ENCODE peak calls at places on chromosomes 16 and 17, in six cellular contexts. N, B, M, F, D and X are unnamed samples. For H3K4me1, the result is how much of the 10 kb centered on the place peaks cover.

GRCh38 chr16:64391009-64391663 is 730.7 kb downstream of the CDH11 start:
- DNase-seq in N (no peak), B (no peak), M (no peak), F (no peak), D (no peak), X (no peak)

GRCh38 chr17:2101448-2102257 is 46.8 kb downstream of the HIC1 start:
- DNase-seq in N (no peak), B (peak), M (peak), F (no peak), D (no peak), X (peak)

GRCh38 chr17:64024215-64024654 is 3.8 kb upstream of the ICAM2 start:
- DNase-seq in N (no peak), B (no peak), M (no peak), F (no peak), D (no peak), X (no peak)

GRCh38 chr16:84391151-84391873 is 23.0 kb downstream of the ATP2C2 start:
- DNase-seq in N (no peak), B (no peak), M (peak), F (no peak), D (no peak), X (peak)

GRCh38 chr16:77788196-77789084 is at the start of gene VAT1L:
- DNase-seq in N (peak), B (no peak), M (no peak), F (peak), D (no peak), X (peak)

GRCh38 chr16:64416232-64417010 is 705.4 kb downstream of the CDH11 start:
- DNase-seq in N (no peak), B (no peak), M (no peak), F (no peak), D (no peak), X (no peak)

GRCh38 chr17:33875973-33876372 is 379.1 kb upstream of the CCL2 start:
- DNase-seq in N (no peak), B (no peak), M (no peak), F (no peak), D (no peak), X (no peak)

GRCh38 chr17:63171428-63172205 is 205.6 kb downstream of the TANC2 start:
- DNase-seq in N (no peak), B (no peak), M (no peak), F (no peak), D (no peak), X (peak)

GRCh38 chr17:60526726-60527125 is 684 bp upstream of the APPBP2 start:
- DNase-seq in N (no peak), B (no peak), M (no peak), F (no peak), D (no peak), X (no peak)

GRCh38 chr16:19844945-19845641 is 39.6 kb downstream of the GPRC5B start:
- DNase-seq in N (no peak), B (no peak), M (no peak), F (no peak), D (no peak), X (peak)

GRCh38 chr17:8020251-8020650 is 17.8 kb downstream of the GUCY2D start:
- DNase-seq in N (no peak), B (no peak), M (no peak), F (no peak), D (no peak), X (no peak)

GRCh38 chr17:69492410-69493071 is 78.0 kb downstream of the MAP2K6 start:
- DNase-seq in N (no peak), B (peak), M (no peak), F (no peak), D (no peak), X (peak)

GRCh38 chr16:81635336-81635947 is 143.6 kb upstream of the PLCG2 start:
- DNase-seq in N (no peak), B (no peak), M (no peak), F (no peak), D (no peak), X (no peak)

GRCh38 chr17:39553326-39553945 is 54.3 kb downstream of the NEUROD2 start:
- DNase-seq in N (no peak), B (peak), M (no peak), F (no peak), D (no peak), X (peak)

GRCh38 chr17:73900516-73900915 is 256.3 kb upstream of the SDK2 start:
- DNase-seq in N (no peak), B (no peak), M (no peak), F (no peak), D (no peak), X (no peak)

GRCh38 chr16:57285379-57285778 is 907 bp upstream of the PLLP start:
- DNase-seq in N (no peak), B (no peak), M (no peak), F (no peak), D (no peak), X (no peak)

GRCh38 chr17:60173304-60173807 is 23.6 kb downstream of the CA4 start:
- DNase-seq in N (no peak), B (no peak), M (no peak), F (no peak), D (no peak), X (no peak)

GRCh38 chr17:59437766-59438165 is 106.3 kb downstream of the YPEL2 start:
- DNase-seq in N (no peak), B (no peak), M (no peak), F (no peak), D (no peak), X (no peak)

GRCh38 chr16:11824362-11824761 is 27.0 kb downstream of the RSL1D1 start:
- DNase-seq in N (no peak), B (peak), M (no peak), F (peak), D (no peak), X (no peak)

GRCh38 chr17:41527076-41528023 is 758 bp downstream of the KRT19 start:
- DNase-seq in N (peak), B (peak), M (no peak), F (no peak), D (peak), X (no peak)

GRCh38 chr16:29029168-29029994 is 44.5 kb downstream of the LAT start:
- DNase-seq in N (no peak), B (peak), M (no peak), F (no peak), D (no peak), X (peak)

GRCh38 chr16:29025218-29025617 is 40.4 kb downstream of the LAT start:
- DNase-seq in N (no peak), B (no peak), M (no peak), F (no peak), D (no peak), X (no peak)

GRCh38 chr16:29025735-29026134 is 40.9 kb downstream of the LAT start:
- DNase-seq in N (no peak), B (no peak), M (no peak), F (no peak), D (no peak), X (no peak)

GRCh38 chr16:29030086-29030840 is 45.4 kb downstream of the LAT start:
- DNase-seq in N (no peak), B (no peak), M (no peak), F (no peak), D (no peak), X (no peak)

GRCh38 chr16:29028457-29029167 is 43.8 kb downstream of the LAT start:
- DNase-seq in N (no peak), B (no peak), M (no peak), F (no peak), D (no peak), X (no peak)
- H3K27ac ChIP-seq in N (no peak), B (no peak), M (no peak), F (no peak), D (no peak), X (peak)

GRCh38 chr17:16459850-16460550 is 32.0 kb downstream of the LRRC75A start:
- DNase-seq in N (no peak), B (peak), M (no peak), F (no peak), D (no peak), X (no peak)

GRCh38 chr17:16460796-16461605 is 31.0 kb downstream of the LRRC75A start:
- DNase-seq in N (no peak), B (no peak), M (no peak), F (no peak), D (no peak), X (no peak)

GRCh38 chr17:16462070-16462864 is 29.7 kb downstream of the LRRC75A start:
- DNase-seq in N (no peak), B (no peak), M (no peak), F (no peak), D (no peak), X (no peak)

GRCh38 chr17:16463341-16464000 is 28.5 kb downstream of the LRRC75A start:
- DNase-seq in N (no peak), B (peak), M (no peak), F (peak), D (no peak), X (no peak)

DNA sequence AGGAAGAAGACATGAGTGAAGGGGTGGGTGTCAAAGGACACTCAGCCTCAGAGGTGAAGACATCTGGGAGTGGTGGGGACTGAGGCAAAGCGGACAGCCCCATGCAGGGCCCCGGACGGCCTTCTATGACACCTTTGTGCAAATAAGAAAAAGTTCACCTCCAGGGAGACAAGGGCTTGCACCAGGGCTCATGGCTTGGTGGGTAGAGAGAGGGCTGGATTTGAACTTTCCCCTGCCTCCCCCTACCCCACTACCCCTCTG is 30.5 kb downstream of the LRRC75A start:
- DNase-seq in N (no peak), B (no peak), M (no peak), F (no peak), D (no peak), X (no peak)
- H3K4me1 ChIP-seq in N (under half), B (under half), M (under half), F (under half), D (under half), X (under half)

GRCh38 chr17:9982159-9982558 is 77.1 kb upstream of the RCVRN start:
- DNase-seq in N (no peak), B (peak), M (no peak), F (no peak), D (no peak), X (no peak)
- TF ChIP-seq CTCF in N (no peak), B (peak), M (peak), F (peak), D (no peak), X (no peak)

DNA sequence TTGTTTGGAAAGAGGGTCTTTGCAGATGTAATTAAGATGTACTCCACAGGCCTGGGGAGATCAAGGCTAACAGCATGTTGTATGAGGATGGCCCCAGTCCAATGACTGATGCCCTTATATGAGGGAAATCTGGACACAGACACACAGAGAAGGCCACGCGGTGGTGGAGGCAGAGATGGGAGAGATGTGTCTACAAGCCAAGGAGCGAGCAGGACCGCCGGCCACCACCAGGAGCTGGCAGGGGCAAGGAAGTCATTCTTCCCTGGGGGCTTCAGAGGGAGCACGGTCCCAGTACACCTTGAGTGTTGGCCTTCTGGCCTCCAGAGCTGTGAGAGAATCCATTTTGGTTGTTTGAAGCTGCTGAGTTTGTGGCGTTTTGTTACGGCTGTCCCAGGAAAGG is 14.7 kb downstream of the SOCS3 start:
- DNase-seq in N (no peak), B (no peak), M (no peak), F (no peak), D (no peak), X (no peak)
- H3K27ac ChIP-seq in N (no peak), B (no peak), M (no peak), F (peak), D (no peak), X (no peak)

DNA sequence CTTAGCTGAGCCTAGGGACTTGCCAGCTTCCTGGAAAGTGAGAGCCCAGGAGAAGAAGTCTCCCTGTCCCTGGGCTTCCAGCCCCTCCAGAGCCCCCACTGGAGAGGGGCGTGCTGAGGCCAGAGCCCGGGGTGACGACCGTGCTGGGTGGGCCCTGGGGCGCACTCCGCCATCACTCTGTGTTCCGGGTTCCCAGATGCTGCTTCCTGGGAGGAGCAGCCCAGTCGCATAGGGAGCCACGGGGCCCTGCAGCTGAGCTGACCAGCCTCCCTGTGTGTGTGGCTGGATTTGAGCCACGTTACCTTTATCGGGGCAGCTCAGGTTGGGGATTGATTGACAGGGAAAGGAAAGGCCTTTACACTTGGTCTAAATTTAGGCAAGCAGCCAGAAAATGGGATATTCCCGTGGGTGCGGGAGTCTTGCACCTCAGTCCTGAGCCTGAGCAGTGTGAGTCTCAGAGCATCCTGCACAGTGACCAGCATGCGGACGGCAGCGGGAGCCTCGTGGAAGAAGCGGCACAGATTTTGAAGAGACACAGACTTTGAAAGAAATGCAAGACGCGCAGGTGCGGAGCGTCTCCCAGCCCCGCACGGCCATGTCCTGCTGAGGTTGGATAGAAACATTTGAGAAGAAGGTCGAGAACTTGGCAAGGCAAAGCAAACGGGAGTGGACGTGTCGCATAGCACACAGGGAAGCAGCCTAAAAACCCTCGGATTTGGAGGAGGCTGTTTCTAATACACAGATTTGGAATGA is 51.3 kb upstream of the ZNF750 start:
- DNase-seq in N (peak), B (no peak), M (no peak), F (peak), D (no peak), X (no peak)
- H3K4me1 ChIP-seq in N (half or more), B (under half), M (under half), F (under half), D (under half), X (under half)